ENCODE peak calls at places on chromosome 5, in four cellular contexts. X, H, A and G are unnamed samples.

GRCh38 chr5:52427615-52428014 is 360.1 kb upstream of the ITGA1 start:
- DNase-seq in X (no peak), H (no peak), A (no peak), G (no peak)

GRCh38 chr5:80239680-80240367 is 16.0 kb downstream of the SERINC5 start:
- DNase-seq in X (no peak), H (no peak), A (no peak), G (peak)

GRCh38 chr5:148998174-148998797 is 64.6 kb downstream of the SH3TC2 start:
- DNase-seq in X (peak), H (peak), A (no peak), G (no peak)

GRCh38 chr5:78953092-78953800 is 31.9 kb downstream of the ARSB start:
- DNase-seq in X (no peak), H (no peak), A (no peak), G (peak)

GRCh38 chr5:158451203-158451982 is 592.4 kb upstream of the CLINT1 start:
- DNase-seq in X (no peak), H (peak), A (peak), G (no peak)

GRCh38 chr5:66869347-66869746 is 273.2 kb downstream of the MAST4 start:
- DNase-seq in X (no peak), H (no peak), A (no peak), G (no peak)

GRCh38 chr5:139385061-139385889 is 2.2 kb upstream of the SLC23A1 start:
- DNase-seq in X (no peak), H (no peak), A (no peak), G (no peak)

GRCh38 chr5:64384761-64385160 is 121.1 kb upstream of the RGS7BP start:
- DNase-seq in X (peak), H (no peak), A (no peak), G (peak)

GRCh38 chr5:87243161-87243877 is 24.4 kb upstream of the RASA1 start:
- DNase-seq in X (peak), H (no peak), A (no peak), G (peak)

GRCh38 chr5:146947181-146947941 is 68.8 kb upstream of the PPP2R2B start:
- DNase-seq in X (peak), H (no peak), A (no peak), G (no peak)

GRCh38 chr5:107670927-107671741 is at the start of gene EFNA5:
- DNase-seq in X (peak), H (peak), A (no peak), G (peak)

GRCh38 chr5:109413463-109413862 is 3.7 kb upstream of the PJA2 start:
- DNase-seq in X (no peak), H (no peak), A (no peak), G (no peak)

GRCh38 chr5:149256451-149256850 is 15.2 kb upstream of the AFAP1L1 start:
- DNase-seq in X (no peak), H (no peak), A (no peak), G (no peak)

GRCh38 chr5:159947708-159948358 is 31.6 kb downstream of the ADRA1B start:
- DNase-seq in X (no peak), H (no peak), A (peak), G (no peak)

GRCh38 chr5:159951834-159952233 is 35.6 kb downstream of the ADRA1B start:
- DNase-seq in X (no peak), H (no peak), A (no peak), G (no peak)

GRCh38 chr5:159955056-159955624 is 38.9 kb downstream of the ADRA1B start:
- DNase-seq in X (no peak), H (no peak), A (no peak), G (no peak)

GRCh38 chr5:159953609-159954008 is 37.3 kb downstream of the ADRA1B start:
- DNase-seq in X (no peak), H (no peak), A (no peak), G (no peak)

DNA sequence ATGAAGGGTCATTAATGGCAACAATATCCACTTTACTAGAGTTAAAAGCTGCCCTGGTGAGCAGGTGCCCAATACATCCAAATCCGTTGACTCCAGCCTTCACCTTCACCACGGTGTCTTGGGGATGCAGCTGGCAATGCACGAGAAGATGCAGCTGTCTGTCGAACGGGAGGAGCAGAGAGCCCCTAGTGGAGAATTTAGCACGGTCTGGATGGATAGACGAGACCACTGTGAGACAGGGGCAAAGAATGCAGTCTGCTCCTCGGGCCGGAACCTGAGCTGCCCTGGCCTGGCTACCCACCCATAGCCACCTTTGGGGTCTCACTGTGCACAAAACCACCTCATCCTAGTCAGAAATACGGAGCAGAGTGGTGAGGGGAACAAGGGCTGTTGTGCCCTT is 35.1 kb downstream of the ADRA1B start:
- DNase-seq in X (no peak), H (no peak), A (no peak), G (no peak)
- TF ChIP-seq CTCF in X (no peak), H (no peak), A (no peak), G (peak)

DNA sequence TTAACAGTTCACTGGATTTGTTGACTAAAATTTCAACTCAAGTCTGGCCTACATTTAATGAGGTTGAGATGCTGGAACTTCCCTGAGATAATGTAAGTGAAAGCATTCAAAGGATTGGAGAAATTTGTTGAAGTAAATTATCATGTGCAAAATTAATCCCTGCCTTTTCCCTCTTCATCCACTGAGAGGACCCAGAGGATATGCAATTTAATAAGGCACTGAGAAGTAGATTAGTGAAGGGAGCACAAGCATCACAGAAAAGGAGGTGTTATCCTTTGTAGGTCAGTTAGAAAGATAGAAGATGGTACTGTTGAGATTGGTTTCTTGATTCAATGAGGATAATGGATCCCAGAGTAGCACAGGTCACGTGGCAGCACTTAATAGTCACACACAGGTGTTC is 42.6 kb upstream of the ANKRD31 start:
- DNase-seq in X (no peak), H (no peak), A (no peak), G (no peak)
- TF ChIP-seq CTCF in X (peak), H (no peak), A (no peak), G (peak)

GRCh38 chr5:77358566-77359205 is 133.4 kb downstream of the WDR41 start:
- DNase-seq in X (no peak), H (no peak), A (peak), G (no peak)

GRCh38 chr5:77355074-77355473 is 137.0 kb downstream of the WDR41 start:
- DNase-seq in X (no peak), H (no peak), A (no peak), G (no peak)

GRCh38 chr5:77354454-77354853 is 137.7 kb downstream of the WDR41 start:
- DNase-seq in X (no peak), H (no peak), A (no peak), G (no peak)

GRCh38 chr5:77355751-77356150 is 136.4 kb downstream of the WDR41 start:
- DNase-seq in X (no peak), H (no peak), A (no peak), G (no peak)

DNA sequence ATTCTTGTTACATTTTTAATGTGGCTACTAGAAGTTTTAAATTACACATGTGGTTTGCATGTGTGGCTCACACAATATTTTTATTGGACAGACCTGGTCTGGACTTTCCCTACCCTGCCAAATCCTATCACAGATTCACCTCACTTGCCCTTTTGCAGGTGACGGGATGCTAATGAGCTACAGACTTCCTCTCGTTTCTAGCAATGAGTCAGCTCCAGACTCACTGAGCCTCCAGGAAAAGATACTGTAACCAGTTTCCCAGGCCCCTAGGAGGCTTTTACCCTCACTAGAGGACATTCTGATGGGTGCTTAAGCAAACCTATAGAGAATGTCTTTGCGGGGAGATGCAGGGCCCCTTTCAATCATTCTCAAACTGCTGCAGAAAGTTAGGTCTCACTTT is 135.4 kb downstream of the WDR41 start:
- DNase-seq in X (peak), H (no peak), A (no peak), G (peak)
- TF ChIP-seq CTCF in X (no peak), H (no peak), A (no peak), G (no peak)

DNA sequence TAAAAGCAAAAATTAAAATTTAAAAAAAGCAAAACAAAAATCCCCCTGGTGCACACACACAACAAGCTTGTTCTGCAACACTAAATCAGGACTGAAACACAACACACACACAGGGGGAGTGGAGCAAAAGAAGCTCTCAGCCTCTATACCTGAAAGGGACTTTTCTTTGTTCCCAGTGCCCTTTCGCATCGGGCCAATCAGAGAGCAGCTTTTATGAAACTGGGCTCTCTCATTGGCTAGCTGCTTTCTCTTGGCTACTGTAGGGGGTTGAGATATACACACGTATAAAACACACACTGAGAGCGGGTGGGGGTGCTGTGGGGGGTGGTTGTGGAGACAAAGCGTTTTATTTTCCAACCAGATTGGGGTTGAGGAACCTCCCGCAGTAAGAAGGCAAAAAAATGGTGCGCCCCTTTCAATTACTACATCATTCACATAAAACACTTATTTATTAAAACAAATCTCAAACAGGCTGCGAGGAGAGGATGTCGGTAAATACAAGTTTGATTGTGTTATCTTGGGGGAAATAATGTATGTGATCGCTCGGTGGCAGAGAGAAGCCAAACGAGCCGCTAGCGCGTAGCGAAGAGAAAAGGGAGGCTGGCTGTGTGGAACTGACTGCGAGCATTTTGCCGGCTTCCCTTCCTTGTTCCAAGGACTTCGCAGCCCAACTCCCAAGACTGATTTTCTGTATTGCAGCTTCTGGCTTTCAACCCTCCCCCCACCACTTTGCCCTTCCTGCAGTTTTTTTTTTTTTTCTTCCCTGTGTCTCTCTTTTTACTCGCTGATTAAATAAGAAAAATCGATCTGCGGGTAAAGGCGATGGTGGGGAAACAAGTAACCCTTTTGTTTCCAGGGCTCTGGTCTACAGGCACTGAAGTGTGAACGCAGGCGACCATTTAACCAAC is 2.5 kb upstream of the ZNF608 start:
- DNase-seq in X (peak), H (peak), A (peak), G (peak)
- TF ChIP-seq CTCF in X (no peak), H (no peak), A (no peak), G (no peak)

GRCh38 chr5:169648725-169649124 is 11.7 kb downstream of the DOCK2 start:
- DNase-seq in X (no peak), H (no peak), A (no peak), G (no peak)
- TF ChIP-seq CTCF in X (no peak), H (no peak), A (no peak), G (no peak)

GRCh38 chr5:141223112-141223783 is at the start of gene PCDHB14:
- DNase-seq in X (peak), H (no peak), A (no peak), G (no peak)
- TF ChIP-seq CTCF in X (peak), H (no peak), A (no peak), G (peak)

GRCh38 chr5:72244862-72245371 is 75.1 kb downstream of the MRPS27 start:
- DNase-seq in X (peak), H (no peak), A (peak), G (no peak)
- TF ChIP-seq CTCF in X (peak), H (no peak), A (peak), G (peak)